ENCODE peak calls at places on chromosomes 4 and X, in eight cellular contexts. I is IMR-90; W is epithelial cell of prostate; V is sciatic nerve; M is activated CD4-positive, alpha-beta T cell treated with anti-CD3 and anti-CD28 coated beads for 48 hours; S is upper lobe of right lung; Q is iPS-NIHi11; A is endodermal cell. Y is an unnamed sample.

GRCh38 chrX:123884809-123885408 is 25.1 kb downstream of the XIAP start:
- DNase-seq in I (peak; percentile 52), W (no peak), V (no peak), M (no peak), S (no peak), Q (peak; percentile 31), A (no peak), Y (no peak)

GRCh38 chr4:74944354-74944793 is 11.5 kb downstream of the PARM1 start:
- DNase-seq in I (no peak), W (no peak), V (no peak), M (no peak), S (peak; percentile 59), Q (no peak), A (no peak), Y (no peak)

GRCh38 chrX:36908801-36909403 is 99.3 kb upstream of the FAM47C start:
- DNase-seq in I (peak; percentile 29), W (no peak), V (no peak), M (no peak), S (no peak), Q (peak; percentile 15), A (no peak), Y (no peak)

GRCh38 chr4:74504212-74504611 is 59.3 kb downstream of the AREG start:
- DNase-seq in I (peak; percentile 49), W (no peak), V (no peak), M (no peak), S (no peak), Q (no peak), A (no peak), Y (no peak)

GRCh38 chrX:133414399-133415275 is 652 bp downstream of the GPC4 start:
- DNase-seq in I (no peak), W (no peak), V (peak; percentile 63), M (no peak), S (peak; percentile 69), Q (peak; percentile 16), A (peak; percentile 52), Y (no peak)

GRCh38 chrX:136797787-136798186 is 17.1 kb upstream of the ARHGEF6 start:
- DNase-seq in I (no peak), W (no peak), V (no peak), M (no peak), S (no peak), Q (no peak), A (no peak), Y (no peak)

GRCh38 chr4:73673286-73673685 is 53.0 kb upstream of the RASSF6 start:
- DNase-seq in I (no peak), W (no peak), V (no peak), M (no peak), S (no peak), Q (no peak), A (no peak), Y (no peak)

GRCh38 chrX:143781103-143781502 is 60.6 kb upstream of the SPANXN2 start:
- DNase-seq in I (no peak), W (no peak), V (no peak), M (no peak), S (no peak), Q (no peak), A (peak; percentile 65), Y (no peak)

GRCh38 chr4:152643153-152644035 is 36.4 kb downstream of the TMEM154 start:
- DNase-seq in I (no peak), W (no peak), V (no peak), M (peak; percentile 18), S (no peak), Q (no peak), A (peak; percentile 55), Y (peak; percentile 89)

GRCh38 chr4:139760558-139760957 is 94.9 kb downstream of the MGST2 start:
- DNase-seq in I (no peak), W (no peak), V (no peak), M (no peak), S (no peak), Q (no peak), A (peak; percentile 7), Y (no peak)

GRCh38 chr4:121155893-121156292 is 8.2 kb downstream of the TNIP3 start:
- DNase-seq in I (peak; percentile 94), W (peak; percentile 40), V (no peak), M (no peak), S (no peak), Q (no peak), A (no peak), Y (no peak)

GRCh38 chr4:153844144-153844543 is 55.3 kb upstream of the SFRP2 start:
- DNase-seq in I (no peak), W (no peak), V (no peak), M (no peak), S (no peak), Q (no peak), A (no peak), Y (no peak)

GRCh38 chr4:148444296-148445070 is 2.3 kb upstream of the NR3C2 start:
- DNase-seq in I (no peak), W (no peak), V (peak; percentile 64), M (peak; percentile 49), S (peak; percentile 82), Q (peak; percentile 41), A (peak; percentile 81), Y (peak; percentile 91)

GRCh38 chr4:150337709-150338108 is 244.2 kb upstream of the MAB21L2 start:
- DNase-seq in I (peak; percentile 90), W (no peak), V (no peak), M (no peak), S (no peak), Q (no peak), A (no peak), Y (no peak)

GRCh38 chr4:134567461-134567860 is 365.9 kb upstream of the PABPC4L start:
- DNase-seq in I (no peak), W (no peak), V (no peak), M (no peak), S (no peak), Q (no peak), A (no peak), Y (no peak)

GRCh38 chrX:34770511-34770910 is 113.4 kb upstream of the TMEM47 start:
- DNase-seq in I (no peak), W (no peak), V (no peak), M (no peak), S (no peak), Q (no peak), A (no peak), Y (no peak)

GRCh38 chr4:169271692-169272007 is 894 bp upstream of the SH3RF1 start:
- DNase-seq in I (no peak), W (no peak), V (no peak), M (no peak), S (no peak), Q (no peak), A (no peak), Y (no peak)

GRCh38 chr4:143282170-143282760 is 54.4 kb upstream of the GAB1 start:
- DNase-seq in I (no peak), W (no peak), V (peak; percentile 70), M (no peak), S (no peak), Q (no peak), A (no peak), Y (no peak)

GRCh38 chrX:109485470-109486340 is 3.8 kb upstream of the GUCY2F start:
- DNase-seq in I (peak; percentile 66), W (no peak), V (peak; percentile 65), M (peak; percentile 65), S (peak; percentile 58), Q (peak; percentile 35), A (peak; percentile 88), Y (peak; percentile 83)

GRCh38 chr4:138452823-138453222 is 210.7 kb upstream of the SLC7A11 start:
- DNase-seq in I (no peak), W (no peak), V (no peak), M (no peak), S (no peak), Q (no peak), A (no peak), Y (no peak)

GRCh38 chrX:15468036-15468435 is 25.1 kb downstream of the PIR start:
- DNase-seq in I (peak; percentile 67), W (peak; percentile 61), V (no peak), M (no peak), S (no peak), Q (no peak), A (peak; percentile 46), Y (no peak)

GRCh38 chr4:73450398-73451004 is 14.5 kb downstream of the AFP start:
- DNase-seq in I (peak; percentile 89), W (peak; percentile 26), V (no peak), M (no peak), S (no peak), Q (peak; percentile 33), A (peak; percentile 73), Y (no peak)

GRCh38 chr4:149264093-149264733 is 551.4 kb downstream of the IQCM start:
- DNase-seq in I (peak; percentile 74), W (peak; percentile 14), V (no peak), M (peak; percentile 17), S (no peak), Q (peak; percentile 66), A (peak; percentile 75), Y (no peak)

GRCh38 chrX:97011540-97011939 is 127.8 kb downstream of the RPA4 start:
- DNase-seq in I (no peak), W (no peak), V (no peak), M (no peak), S (no peak), Q (no peak), A (no peak), Y (no peak)

GRCh38 chrX:130121505-130121800 is 11.2 kb upstream of the ELF4 start:
- DNase-seq in I (no peak), W (no peak), V (no peak), M (no peak), S (no peak), Q (no peak), A (no peak), Y (no peak)

GRCh38 chrX:104112326-104112951 is at the start of gene ZCCHC18:
- DNase-seq in I (peak; percentile 57), W (no peak), V (peak; percentile 73), M (peak; percentile 41), S (peak; percentile 67), Q (peak; percentile 87), A (peak; percentile 89), Y (peak; percentile 89)

GRCh38 chr4:158090323-158090722 is 82.5 kb downstream of the GASK1B start:
- DNase-seq in I (peak; percentile 11), W (no peak), V (no peak), M (no peak), S (no peak), Q (no peak), A (no peak), Y (no peak)

GRCh38 chr4:73021634-73022033 is 47.9 kb downstream of the COX18 start:
- DNase-seq in I (peak; percentile 31), W (no peak), V (no peak), M (no peak), S (no peak), Q (peak; percentile 52), A (no peak), Y (no peak)

GRCh38 chrX:16825306-16826035 is 39.2 kb downstream of the TXLNG start:
- DNase-seq in I (peak; percentile 42), W (no peak), V (no peak), M (no peak), S (no peak), Q (no peak), A (no peak), Y (no peak)

GRCh38 chrX:38618152-38618551 is 56.8 kb downstream of the TSPAN7 start:
- DNase-seq in I (no peak), W (no peak), V (no peak), M (no peak), S (no peak), Q (no peak), A (no peak), Y (no peak)

GRCh38 chr4:159010563-159011260 is 92.2 kb upstream of the RAPGEF2 start:
- DNase-seq in I (peak; percentile 67), W (peak; percentile 64), V (peak; percentile 69), M (no peak), S (peak; percentile 76), Q (peak; percentile 23), A (no peak), Y (no peak)

GRCh38 chrX:13990126-13990525 is 39.6 kb downstream of the GEMIN8 start:
- DNase-seq in I (no peak), W (no peak), V (no peak), M (no peak), S (no peak), Q (no peak), A (no peak), Y (no peak)

GRCh38 chrX:45769919-45770582 is 569.4 kb upstream of the DIPK2B start:
- DNase-seq in I (peak; percentile 91), W (no peak), V (peak; percentile 77), M (peak; percentile 55), S (peak; percentile 85), Q (peak; percentile 18), A (no peak), Y (peak; percentile 86)

GRCh38 chrX:121308276-121308805 is 260.9 kb downstream of the GLUD2 start:
- DNase-seq in I (no peak), W (peak; percentile 3), V (no peak), M (peak; percentile 75), S (no peak), Q (peak; percentile 26), A (peak; percentile 60), Y (no peak)